ENCODE peak calls at places on chromosomes 1 and 21, in ten cellular contexts. B, U, F, A, Q, E, O, J, L and W are unnamed samples.

GRCh38 chr1:109158433-109158832 is 44.5 kb downstream of the ELAPOR1 start:
- DNase-seq in L (no peak), U (no peak), B (no peak), J (peak; percentile 15), F (no peak), Q (no peak), A (no peak), E (no peak), O (no peak), W (no peak)

GRCh38 chr1:184558691-184559090 is 171.9 kb downstream of the C1orf21 start:
- DNase-seq in L (peak; percentile 93), O (no peak), F (no peak), Q (no peak), E (no peak), A (no peak), J (no peak), U (no peak), B (no peak), W (no peak)

GRCh38 chr1:103180660-103181059 is 72.3 kb upstream of the COL11A1 start:
- DNase-seq in E (no peak), B (peak; percentile 50), A (no peak), F (no peak), L (peak; percentile 53), U (no peak), J (no peak), Q (no peak), O (peak; percentile 74), W (no peak)

GRCh38 chr1:3078421-3078820 is 9.4 kb downstream of the PRDM16 start:
- DNase-seq in B (no peak), E (no peak), U (no peak), Q (no peak), A (no peak), J (peak; percentile 46), L (no peak), F (no peak), O (no peak), W (no peak)

GRCh38 chr1:110749960-110750359 is 75.2 kb upstream of the KCNA3 start:
- DNase-seq in J (no peak), Q (no peak), A (no peak), F (no peak), B (no peak), U (no peak), L (no peak), E (no peak), O (no peak), W (no peak)

GRCh38 chr1:37593726-37594125 is 2.0 kb downstream of the GNL2 start:
- DNase-seq in F (no peak), A (no peak), Q (no peak), J (no peak), U (no peak), E (no peak), B (no peak), O (no peak), L (no peak), W (no peak)

GRCh38 chr1:53091841-53092645 is 30.0 kb downstream of the PODN start:
- DNase-seq in E (no peak), F (peak; percentile 83), L (no peak), J (no peak), Q (no peak), A (no peak), B (no peak), O (peak; percentile 55), U (no peak), W (no peak)

GRCh38 chr21:44582980-44583799 is 2.8 kb upstream of the KRTAP10-5 start:
- DNase-seq in J (no peak), Q (no peak), A (no peak), U (no peak), F (no peak), E (no peak), O (no peak), B (no peak), L (no peak), W (no peak)

GRCh38 chr1:230250676-230251075 is 175.5 kb downstream of the PGBD5 start:
- DNase-seq in A (no peak), Q (no peak), U (no peak), O (no peak), J (no peak), E (no peak), L (no peak), B (no peak), F (no peak), W (no peak)

GRCh38 chr1:213984387-213985180 is 3.2 kb upstream of the PROX1 start:
- DNase-seq in E (peak; percentile 62), A (no peak), L (no peak), O (no peak), U (no peak), B (no peak), J (no peak), Q (no peak), F (no peak), W (no peak)

GRCh38 chr21:41580758-41581554 is 73.0 kb upstream of the TMPRSS2 start:
- DNase-seq in B (no peak), U (no peak), F (no peak), L (peak; percentile 96), A (no peak), Q (no peak), O (peak; percentile 34), E (no peak), J (no peak), W (no peak)

GRCh38 chr1:39394598-39394997 is 96.8 kb upstream of the BMP8A start:
- DNase-seq in J (no peak), O (peak; percentile 39), Q (peak; percentile 30), E (peak; percentile 35), F (peak; percentile 53), U (no peak), L (peak; percentile 73), A (no peak), B (no peak), W (no peak)

GRCh38 chr21:46098303-46099141 is 610 bp downstream of the COL6A2 start:
- DNase-seq in O (no peak), J (no peak), F (no peak), Q (peak; percentile 29), E (no peak), L (no peak), A (peak; percentile 49), B (no peak), U (no peak), W (peak; percentile 11)

GRCh38 chr1:157158967-157159366 is 20.8 kb upstream of the ETV3 start:
- DNase-seq in U (no peak), J (no peak), O (no peak), L (no peak), E (no peak), B (no peak), Q (no peak), F (no peak), A (no peak), W (no peak)

GRCh38 chr1:210731193-210731592 is 402.5 kb downstream of the HHAT start:
- DNase-seq in L (no peak), F (no peak), O (no peak), U (no peak), J (no peak), B (no peak), A (no peak), E (no peak), Q (no peak), W (no peak)

GRCh38 chr1:52413410-52414104 is 9.2 kb downstream of the PRPF38A start:
- DNase-seq in E (no peak), Q (no peak), L (peak; percentile 10), O (peak; percentile 15), U (no peak), A (no peak), B (no peak), J (no peak), F (no peak), W (no peak)

GRCh38 chr1:206631085-206631509 is 4.2 kb upstream of the DYRK3 start:
- DNase-seq in E (peak; percentile 58), U (no peak), O (peak; percentile 87), A (no peak), Q (no peak), B (peak; percentile 56), F (peak; percentile 67), L (peak; percentile 67), J (no peak), W (peak; percentile 36)

GRCh38 chr1:76659171-76659940 is 207.9 kb upstream of the ST6GALNAC5 start:
- DNase-seq in F (no peak), B (no peak), L (no peak), O (peak; percentile 72), A (no peak), Q (no peak), E (no peak), U (no peak), J (no peak), W (no peak)

GRCh38 chr21:27451116-27451515 is 484.2 kb upstream of the ADAMTS5 start:
- DNase-seq in U (no peak), Q (no peak), A (no peak), O (no peak), B (no peak), J (no peak), E (no peak), F (no peak), L (no peak), W (no peak)

GRCh38 chr1:101262060-101262459 is 25.2 kb downstream of the S1PR1 start:
- DNase-seq in E (no peak), F (no peak), J (no peak), U (no peak), L (peak; percentile 59), Q (no peak), O (no peak), B (no peak), A (peak; percentile 37), W (no peak)

GRCh38 chr1:201220388-201220715 is 29.7 kb downstream of the IGFN1 start:
- DNase-seq in F (no peak), O (no peak), A (no peak), L (no peak), B (no peak), U (no peak), E (no peak), Q (peak; percentile 1), J (no peak), W (no peak)

GRCh38 chr21:42201615-42202161 is 17.3 kb upstream of the ABCG1 start:
- DNase-seq in B (no peak), U (no peak), F (peak; percentile 4), Q (no peak), A (no peak), O (no peak), E (no peak), J (no peak), L (peak; percentile 71), W (no peak)

GRCh38 chr1:227459977-227460376 is 103.4 kb upstream of the ZNF678 start:
- DNase-seq in L (peak; percentile 15), B (no peak), A (no peak), F (no peak), E (no peak), Q (no peak), U (no peak), O (no peak), J (no peak), W (no peak)

GRCh38 chr1:108882837-108883236 is 6.1 kb downstream of the GPSM2 start:
- DNase-seq in O (no peak), A (no peak), Q (no peak), U (no peak), J (no peak), L (no peak), F (no peak), B (no peak), E (no peak), W (no peak)

GRCh38 chr21:42437786-42438185 is 34.1 kb downstream of the UBASH3A start:
- DNase-seq in U (no peak), J (no peak), E (no peak), L (peak; percentile 23), O (no peak), F (no peak), B (no peak), A (no peak), Q (no peak), W (no peak)

GRCh38 chr1:2546515-2547209 is 9.5 kb upstream of the TNFRSF14 start:
- DNase-seq in J (peak; percentile 29), Q (peak; percentile 85), E (no peak), A (peak; percentile 89), U (peak; percentile 81), F (peak; percentile 89), O (peak; percentile 93), L (peak; percentile 85), B (peak; percentile 41), W (peak; percentile 90)

GRCh38 chr1:15331673-15332072 is 78.0 kb upstream of the EFHD2 start:
- DNase-seq in J (no peak), F (no peak), U (no peak), O (no peak), B (no peak), E (no peak), L (no peak), A (no peak), Q (no peak), W (no peak)

GRCh38 chr1:110466646-110467280 is 15.8 kb downstream of the PROK1 start:
- DNase-seq in J (no peak), F (no peak), E (no peak), L (no peak), U (no peak), O (no peak), A (no peak), Q (no peak), B (no peak), W (no peak)